ENCODE peak calls at places on chromosome X, in nine cellular contexts. N is activated T-cell treated with anti-CD3 and anti-CD28 coated beads, Interleukin-2, amount 50 U/mL, for 1 hour; M is WERI-Rb-1; B is nephron progenitor cell; U is choroid plexus epithelial cell; E is NCI-H524 treated with DMSO at 0.1 percent for 48 hours; S is A172; Z is stimulated activated CD8-positive, alpha-beta memory T cell treated with anti-CD3 and anti-CD28 coated beads, Interleukin-15, amount 100 ng/mL, for 4 hours; Y is stimulated activated naive CD8-positive, alpha-beta T cell treated with anti-CD3 and anti-CD28 coated beads, Interleukin-15, amount 100 ng/mL, for 72 hours. A is an unnamed sample.

GRCh38 chrX:48927125-48927524 is 8.3 kb upstream of the PIM2 start:
- DNase-seq in N (no peak), U (no peak), M (peak), Y (no peak), E (no peak), B (no peak), S (no peak), Z (no peak), A (peak)

GRCh38 chrX:46574337-46574940 is 874 bp downstream of the CHST7 start:
- DNase-seq in Z (no peak), S (no peak), B (peak), N (peak), Y (peak), M (peak), E (no peak), U (peak), A (peak)

GRCh38 chrX:85004255-85004654 is 578 bp downstream of the APOOL start:
- DNase-seq in S (peak), U (peak), N (no peak), Y (no peak), Z (no peak), B (no peak), M (no peak), E (no peak), A (no peak)

GRCh38 chrX:2284601-2285000 is 216.2 kb downstream of the DHRSX start:
- DNase-seq in B (no peak), E (no peak), M (no peak), U (peak), N (no peak), Z (no peak), S (no peak), Y (no peak), A (no peak)

GRCh38 chrX:38052096-38052495 is 45.7 kb downstream of the SYTL5 start:
- DNase-seq in E (no peak), S (peak), M (no peak), Y (no peak), B (no peak), U (peak), Z (no peak), N (no peak), A (no peak)

GRCh38 chrX:48278958-48279357 is 23.8 kb downstream of the SSX1 start:
- DNase-seq in E (no peak), N (no peak), U (no peak), Y (no peak), B (no peak), Z (no peak), S (peak), M (no peak), A (no peak)

GRCh38 chrX:13733506-13733905 is 914 bp downstream of the TRAPPC2 start:
- DNase-seq in Z (no peak), E (no peak), N (no peak), B (no peak), Y (no peak), U (no peak), M (no peak), S (no peak), A (peak)

GRCh38 chrX:37686348-37686736 is 751 bp downstream of the XK start:
- DNase-seq in M (no peak), N (no peak), B (no peak), U (no peak), Z (no peak), Y (no peak), S (no peak), E (no peak), A (no peak)

GRCh38 chrX:81021478-81021877 is 180.2 kb downstream of the HMGN5 start:
- DNase-seq in E (no peak), N (no peak), Z (no peak), M (no peak), S (no peak), U (no peak), Y (no peak), B (no peak), A (no peak)

GRCh38 chrX:24153175-24153795 is 3.8 kb downstream of the ZFX start:
- DNase-seq in E (no peak), U (peak), Y (no peak), M (no peak), S (no peak), Z (no peak), N (no peak), B (peak), A (no peak)

GRCh38 chrX:38149016-38149415 is 71.7 kb downstream of the SRPX start:
- DNase-seq in B (no peak), Z (no peak), E (no peak), S (no peak), N (no peak), U (no peak), M (no peak), Y (no peak), A (no peak)

GRCh38 chrX:47621851-47622250 is 2.2 kb upstream of the SYN1 start:
- DNase-seq in M (no peak), Y (no peak), U (no peak), N (no peak), Z (no peak), B (no peak), S (no peak), E (no peak), A (no peak)

GRCh38 chrX:10045327-10046000 is 78.3 kb downstream of the CLDN34 start:
- DNase-seq in Z (no peak), S (no peak), U (no peak), B (no peak), N (no peak), M (no peak), E (no peak), Y (no peak), A (no peak)

GRCh38 chrX:57821703-57822375 is 88.4 kb downstream of the ZXDA start:
- DNase-seq in E (peak), M (peak), Z (peak), Y (peak), B (no peak), S (peak), N (no peak), U (peak), A (peak)

GRCh38 chrX:125101971-125102750 is 217.5 kb upstream of the TEX13C start:
- DNase-seq in E (no peak), M (no peak), B (no peak), N (no peak), U (no peak), S (no peak), Y (no peak), Z (no peak), A (no peak)

GRCh38 chrX:102154900-102155805 is 624 bp downstream of the BEX5 start:
- DNase-seq in M (no peak), E (peak), U (no peak), N (peak), S (no peak), Z (peak), B (no peak), Y (peak), A (peak)

A was measured in left kidney.